ENCODE peak calls at places on chromosomes 2 and 18, in five cellular contexts. One of them, this sample, is unnamed. For H3K9me3 and H3K27me3, the result is how much of the 10 kb centered on the place peaks cover.

GRCh38 chr2:118059919-118060478 is 28.3 kb upstream of the INSIG2 start:
- DNase-seq in ovary: no peak
- DNase-seq in spleen: no peak
- DNase-seq in left lung: no peak
- DNase-seq in MG63: no peak
- DNase-seq in this sample: no peak

GRCh38 chr2:225108805-225109204 is 66.5 kb upstream of the DOCK10 start:
- DNase-seq in ovary: no peak
- DNase-seq in spleen: no peak
- DNase-seq in left lung: no peak
- DNase-seq in MG63: no peak
- DNase-seq in this sample: no peak

GRCh38 chr2:173355132-173355865 is 627 bp downstream of the CDCA7 start:
- DNase-seq in ovary: peak
- DNase-seq in spleen: peak
- DNase-seq in left lung: peak
- DNase-seq in MG63: peak
- DNase-seq in this sample: no peak

GRCh38 chr2:73262108-73262651 is 22.1 kb downstream of the FBXO41 start:
- DNase-seq in ovary: no peak
- DNase-seq in spleen: no peak
- DNase-seq in left lung: no peak
- DNase-seq in MG63: no peak
- DNase-seq in this sample: no peak

GRCh38 chr2:112724611-112725525 is 4.0 kb downstream of the NT5DC4 start:
- DNase-seq in ovary: no peak
- DNase-seq in spleen: no peak
- DNase-seq in left lung: peak
- DNase-seq in MG63: peak
- DNase-seq in this sample: no peak

GRCh38 chr2:183034806-183035205 is 3.5 kb downstream of the NCKAP1 start:
- DNase-seq in ovary: no peak
- DNase-seq in spleen: no peak
- DNase-seq in left lung: no peak
- DNase-seq in MG63: peak
- DNase-seq in this sample: no peak

GRCh38 chr2:225400060-225400511 is 576 bp downstream of the NYAP2 start:
- DNase-seq in ovary: no peak
- DNase-seq in spleen: no peak
- DNase-seq in left lung: no peak
- DNase-seq in MG63: peak
- DNase-seq in this sample: no peak

GRCh38 chr2:156319811-156320490 is 12.6 kb downstream of the NR4A2 start:
- DNase-seq in ovary: peak
- DNase-seq in spleen: peak
- DNase-seq in left lung: peak
- DNase-seq in MG63: no peak
- DNase-seq in this sample: no peak

GRCh38 chr2:234957533-234958135 is 5.8 kb downstream of the SH3BP4 start:
- DNase-seq in ovary: no peak
- DNase-seq in spleen: peak
- DNase-seq in left lung: no peak
- DNase-seq in MG63: peak
- DNase-seq in this sample: no peak

GRCh38 chr18:39806519-39806918 is 2148.5 kb upstream of the PIK3C3 start:
- DNase-seq in ovary: no peak
- DNase-seq in spleen: no peak
- DNase-seq in left lung: no peak
- DNase-seq in MG63: peak
- DNase-seq in this sample: no peak

GRCh38 chr2:88709117-88709739 is 17.8 kb downstream of the RPIA start:
- DNase-seq in ovary: no peak
- DNase-seq in spleen: no peak
- DNase-seq in left lung: no peak
- DNase-seq in MG63: no peak
- DNase-seq in this sample: no peak

GRCh38 chr2:183993052-183993451 is 605.3 kb upstream of the ZNF804A start:
- DNase-seq in ovary: no peak
- DNase-seq in spleen: no peak
- DNase-seq in left lung: no peak
- DNase-seq in MG63: no peak
- DNase-seq in this sample: no peak

GRCh38 chr2:99031991-99032390 is 96.0 kb upstream of the CRACDL start:
- DNase-seq in ovary: no peak
- DNase-seq in spleen: no peak
- DNase-seq in left lung: no peak
- DNase-seq in MG63: no peak
- DNase-seq in this sample: no peak

GRCh38 chr2:65300134-65300771 is 72.6 kb downstream of the ACTR2 start:
- DNase-seq in ovary: peak
- DNase-seq in spleen: no peak
- DNase-seq in left lung: peak
- DNase-seq in MG63: peak
- DNase-seq in this sample: no peak

GRCh38 chr2:72956050-72956395 is 38.7 kb downstream of the EMX1 start:
- DNase-seq in ovary: no peak
- DNase-seq in spleen: no peak
- DNase-seq in left lung: peak
- DNase-seq in MG63: no peak
- DNase-seq in this sample: no peak

GRCh38 chr2:45232824-45233223 is 223.6 kb upstream of the SIX2 start:
- DNase-seq in ovary: no peak
- DNase-seq in spleen: no peak
- DNase-seq in left lung: no peak
- DNase-seq in MG63: no peak
- DNase-seq in this sample: no peak

GRCh38 chr2:180124273-180124881 is 117.3 kb upstream of the CWC22 start:
- DNase-seq in ovary: no peak
- DNase-seq in spleen: no peak
- DNase-seq in left lung: no peak
- DNase-seq in MG63: no peak
- DNase-seq in this sample: no peak

GRCh38 chr2:105990624-105991023 is 203.5 kb downstream of the UXS1 start:
- DNase-seq in ovary: no peak
- DNase-seq in spleen: no peak
- DNase-seq in left lung: no peak
- DNase-seq in MG63: no peak
- DNase-seq in this sample: no peak

DNA sequence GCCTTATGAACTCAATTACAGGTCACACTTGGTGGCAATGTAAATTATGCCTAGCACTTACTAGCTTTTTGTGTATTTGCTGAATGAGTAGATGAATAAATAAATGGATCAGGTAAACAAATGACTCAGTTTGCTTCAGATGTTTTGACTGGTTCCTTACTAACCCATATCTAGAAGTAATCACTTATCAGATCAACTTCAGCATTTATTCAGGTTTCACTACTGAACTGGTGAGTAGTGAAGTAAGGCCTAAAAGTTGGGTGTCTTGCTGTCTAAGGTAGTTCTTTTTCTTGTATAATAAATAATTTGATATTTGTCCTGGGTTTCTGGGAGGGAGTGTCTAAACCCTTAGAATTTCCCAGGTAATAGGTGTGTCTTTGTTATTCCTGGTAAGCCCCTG is 205.0 kb downstream of the UXS1 start:
- DNase-seq in ovary: no peak
- DNase-seq in spleen: no peak
- DNase-seq in left lung: no peak
- DNase-seq in MG63: no peak
- DNase-seq in this sample: no peak
- H3K9me3 ChIP-seq in ovary: under half
- H3K9me3 ChIP-seq in spleen: under half
- H3K9me3 ChIP-seq in left lung: under half
- H3K9me3 ChIP-seq in MG63: under half
- H3K9me3 ChIP-seq in this sample: under half

DNA sequence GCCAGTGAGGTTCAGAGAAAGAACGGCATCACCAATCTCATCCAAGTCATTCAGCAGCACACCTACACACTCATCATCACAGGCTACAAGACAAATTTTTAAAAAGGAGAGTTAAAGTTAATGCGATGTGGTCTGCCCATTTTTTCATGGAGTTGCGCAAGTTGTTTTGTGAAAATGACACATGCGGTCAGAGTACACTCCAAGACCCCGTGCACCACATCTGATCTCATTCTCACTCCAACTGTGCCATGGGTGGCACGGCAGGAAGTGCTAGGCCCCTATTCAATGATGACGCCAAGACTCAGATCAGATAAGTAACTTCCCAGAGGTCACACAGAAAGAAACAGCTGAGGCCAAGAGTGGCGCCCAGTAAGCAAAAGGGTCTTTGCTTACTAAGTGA is 119.8 kb downstream of the LAMA1 start:
- DNase-seq in ovary: no peak
- DNase-seq in spleen: no peak
- DNase-seq in left lung: no peak
- DNase-seq in MG63: no peak
- DNase-seq in this sample: no peak
- H3K27me3 ChIP-seq in ovary: under half
- H3K27me3 ChIP-seq in spleen: under half
- H3K27me3 ChIP-seq in left lung: under half
- H3K27me3 ChIP-seq in MG63: under half
- H3K27me3 ChIP-seq in this sample: under half

DNA sequence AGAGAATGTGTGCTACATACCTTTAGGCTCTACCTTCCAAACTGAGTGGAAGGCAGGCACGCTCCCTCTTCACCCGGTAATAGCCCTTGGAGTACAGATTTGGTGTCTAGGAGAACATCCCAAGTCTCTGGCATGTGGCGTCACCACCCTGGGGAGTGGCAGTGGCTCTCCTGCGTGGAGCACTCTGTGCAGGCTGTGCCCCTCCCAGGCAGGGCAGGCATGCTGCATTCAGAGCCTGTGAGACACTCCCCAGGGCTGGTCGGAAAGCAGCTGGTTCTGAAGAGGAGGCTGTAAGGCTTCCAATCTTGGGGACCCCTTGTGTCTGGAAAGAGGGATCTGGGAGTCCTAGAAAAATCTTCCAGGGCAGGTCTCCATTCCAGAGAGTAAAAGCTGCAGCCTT is 193.3 kb downstream of the ANKRD30B start:
- DNase-seq in ovary: no peak
- DNase-seq in spleen: no peak
- DNase-seq in left lung: no peak
- DNase-seq in MG63: no peak
- DNase-seq in this sample: no peak
- H3K9me3 ChIP-seq in ovary: under half
- H3K9me3 ChIP-seq in spleen: under half
- H3K9me3 ChIP-seq in left lung: under half
- H3K9me3 ChIP-seq in MG63: under half
- H3K9me3 ChIP-seq in this sample: under half

GRCh38 chr2:870426-870825 is 80.2 kb upstream of the SNTG2 start:
- DNase-seq in ovary: no peak
- DNase-seq in spleen: no peak
- DNase-seq in left lung: no peak
- DNase-seq in MG63: no peak
- DNase-seq in this sample: no peak
- H3K27me3 ChIP-seq in ovary: under half
- H3K27me3 ChIP-seq in spleen: under half
- H3K27me3 ChIP-seq in left lung: under half
- H3K27me3 ChIP-seq in MG63: under half
- H3K27me3 ChIP-seq in this sample: under half

GRCh38 chr18:78926243-78926615 is 53.4 kb upstream of the SALL3 start:
- DNase-seq in ovary: no peak
- DNase-seq in spleen: no peak
- DNase-seq in left lung: no peak
- DNase-seq in MG63: no peak
- DNase-seq in this sample: no peak
- H3K9me3 ChIP-seq in ovary: under half
- H3K9me3 ChIP-seq in spleen: under half
- H3K9me3 ChIP-seq in left lung: under half
- H3K9me3 ChIP-seq in MG63: under half
- H3K9me3 ChIP-seq in this sample: under half

This sample was measured in esophagus squamous epithelium.